ENCODE peak calls at places on chromosomes 1 and 21, in six cellular contexts. F, T, O, B, K and U are unnamed samples. For H3K4me1 and H3K9me3, the result is how much of the 10 kb centered on the place peaks cover.

GRCh38 chr1:185593271-185593670 is 140.9 kb upstream of the HMCN1 start:
- DNase-seq in F (no peak), T (no peak), O (no peak), B (no peak), K (no peak), U (no peak)

GRCh38 chr21:43187715-43188114 is 18.9 kb downstream of the CRYAA start:
- DNase-seq in F (no peak), T (no peak), O (peak), B (no peak), K (no peak), U (no peak)

GRCh38 chr21:43921979-43922945 is 57.2 kb downstream of the AGPAT3 start:
- DNase-seq in F (no peak), T (no peak), O (peak), B (peak), K (no peak), U (peak)

GRCh38 chr1:161492827-161493226 is 12.4 kb upstream of the FCGR2A start:
- DNase-seq in F (no peak), T (no peak), O (no peak), B (no peak), K (no peak), U (no peak)

GRCh38 chr1:41915786-41916571 is 2.7 kb downstream of the HIVEP3 start:
- DNase-seq in F (no peak), T (no peak), O (peak), B (peak), K (no peak), U (peak)

GRCh38 chr1:89523597-89524368 is 846 bp upstream of the LRRC8B start:
- DNase-seq in F (peak), T (peak), O (no peak), B (peak), K (peak), U (peak)

GRCh38 chr1:20389551-20389950 is 96.5 kb downstream of the CAMK2N1 start:
- DNase-seq in F (no peak), T (no peak), O (no peak), B (no peak), K (no peak), U (no peak)

GRCh38 chr1:156465747-156466365 is 34.7 kb downstream of the MEF2D start:
- DNase-seq in F (peak), T (no peak), O (no peak), B (no peak), K (no peak), U (no peak)

GRCh38 chr1:189192741-189193140 is 1284.9 kb downstream of the BRINP3 start:
- DNase-seq in F (no peak), T (no peak), O (no peak), B (no peak), K (no peak), U (no peak)

GRCh38 chr1:15681346-15682290 is 2.5 kb upstream of the PLEKHM2 start:
- DNase-seq in F (no peak), T (no peak), O (no peak), B (no peak), K (peak), U (no peak)

GRCh38 chr1:15950302-15950701 is 25.6 kb downstream of the ZBTB17 start:
- DNase-seq in F (no peak), T (no peak), O (no peak), B (no peak), K (no peak), U (no peak)

GRCh38 chr1:33346921-33347649 is 26.2 kb upstream of the A3GALT2 start:
- DNase-seq in F (no peak), T (peak), O (no peak), B (peak), K (no peak), U (no peak)

GRCh38 chr1:14937288-14937949 is 216.1 kb upstream of the TMEM51 start:
- DNase-seq in F (no peak), T (no peak), O (no peak), B (no peak), K (no peak), U (no peak)

GRCh38 chr21:44767834-44768831 is 33.5 kb downstream of the UBE2G2 start:
- DNase-seq in F (no peak), T (no peak), O (no peak), B (no peak), K (no peak), U (no peak)

GRCh38 chr1:175887981-175888428 is 144.6 kb upstream of the TNR start:
- DNase-seq in F (peak), T (peak), O (no peak), B (peak), K (peak), U (peak)

GRCh38 chr1:6205849-6206845 is at the start of gene RNF207:
- DNase-seq in F (peak), T (peak), O (no peak), B (peak), K (peak), U (peak)

GRCh38 chr1:242877743-242878142 is 353.2 kb upstream of the PLD5 start:
- DNase-seq in F (no peak), T (no peak), O (no peak), B (no peak), K (no peak), U (no peak)

GRCh38 chr1:29211086-29212030 is 19.4 kb downstream of the MECR start:
- DNase-seq in F (no peak), T (no peak), O (no peak), B (peak), K (no peak), U (no peak)

GRCh38 chr1:115829023-115829674 is 11.8 kb downstream of the NHLH2 start:
- DNase-seq in F (no peak), T (no peak), O (no peak), B (peak), K (peak), U (no peak)

GRCh38 chr1:6509603-6510291 is 18.3 kb upstream of the PLEKHG5 start:
- DNase-seq in F (no peak), T (no peak), O (no peak), B (no peak), K (no peak), U (no peak)

GRCh38 chr1:158945061-158945460 is 13.7 kb downstream of the PYHIN1 start:
- DNase-seq in F (no peak), T (no peak), O (no peak), B (no peak), K (no peak), U (no peak)

GRCh38 chr1:67404212-67404620 is 26.0 kb downstream of the SERBP1 start:
- DNase-seq in F (no peak), T (no peak), O (no peak), B (no peak), K (peak), U (no peak)

GRCh38 chr1:241499910-241500309 is 19.6 kb downstream of the FH start:
- DNase-seq in F (peak), T (peak), O (no peak), B (peak), K (no peak), U (no peak)

GRCh38 chr1:107820797-107821196 is 144.2 kb downstream of the VAV3 start:
- DNase-seq in F (no peak), T (no peak), O (no peak), B (no peak), K (no peak), U (no peak)

GRCh38 chr1:111488669-111489068 is 14.8 kb downstream of the ADORA3 start:
- DNase-seq in F (no peak), T (no peak), O (no peak), B (no peak), K (no peak), U (no peak)

GRCh38 chr1:3465091-3465934 is 10.8 kb downstream of the ARHGEF16 start:
- DNase-seq in F (no peak), T (no peak), O (no peak), B (no peak), K (no peak), U (no peak)

GRCh38 chr1:154463512-154463990 is 38.5 kb upstream of the TDRD10 start:
- DNase-seq in F (no peak), T (no peak), O (peak), B (no peak), K (no peak), U (peak)

GRCh38 chr21:36761685-36762084 is 62.8 kb downstream of the SIM2 start:
- DNase-seq in F (no peak), T (no peak), O (no peak), B (no peak), K (no peak), U (no peak)

GRCh38 chr1:2314297-2314802 is 77.0 kb downstream of the MORN1 start:
- DNase-seq in F (peak), T (peak), O (no peak), B (peak), K (peak), U (no peak)

DNA sequence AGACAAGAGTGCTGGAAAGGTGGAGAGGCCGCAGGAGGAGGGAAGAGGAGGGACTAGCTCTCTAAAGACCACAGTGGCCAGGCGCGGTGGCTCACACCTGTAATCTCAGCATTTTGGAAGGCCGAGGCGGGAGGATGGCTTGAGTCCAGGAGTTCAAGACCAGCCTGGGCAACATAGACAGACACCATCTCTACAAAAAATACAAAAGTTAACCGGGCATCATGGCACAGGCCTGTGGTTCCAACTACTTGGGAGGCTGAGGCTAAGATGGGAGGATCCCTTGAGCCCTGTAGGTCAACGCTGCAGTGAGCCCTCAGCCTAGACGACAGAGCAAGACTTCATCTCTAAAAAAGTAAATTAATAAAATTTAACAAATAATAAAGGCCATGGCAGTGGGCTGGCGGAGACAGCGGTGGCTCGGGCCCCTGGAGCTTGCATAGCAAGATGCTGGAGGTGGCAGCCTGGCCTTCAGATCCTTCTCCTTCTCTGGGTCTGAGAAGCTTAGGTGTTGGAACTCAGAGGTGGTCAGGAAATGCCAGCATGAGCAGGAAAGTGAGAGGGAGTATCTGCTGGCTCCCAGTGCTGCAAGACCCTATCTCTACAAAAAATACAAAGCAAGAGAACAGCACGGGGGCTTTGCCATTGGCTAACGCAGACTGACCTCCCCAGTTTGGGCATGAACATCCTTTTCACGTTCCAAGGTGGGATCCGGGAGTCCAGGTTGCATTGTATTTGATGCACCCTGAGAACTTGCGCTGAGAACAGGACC is 10.7 kb downstream of the WNT3A start:
- DNase-seq in F (no peak), T (no peak), O (no peak), B (no peak), K (no peak), U (no peak)
- H3K27ac ChIP-seq in F (no peak), T (no peak), O (no peak), B (no peak), K (no peak), U (no peak)

DNA sequence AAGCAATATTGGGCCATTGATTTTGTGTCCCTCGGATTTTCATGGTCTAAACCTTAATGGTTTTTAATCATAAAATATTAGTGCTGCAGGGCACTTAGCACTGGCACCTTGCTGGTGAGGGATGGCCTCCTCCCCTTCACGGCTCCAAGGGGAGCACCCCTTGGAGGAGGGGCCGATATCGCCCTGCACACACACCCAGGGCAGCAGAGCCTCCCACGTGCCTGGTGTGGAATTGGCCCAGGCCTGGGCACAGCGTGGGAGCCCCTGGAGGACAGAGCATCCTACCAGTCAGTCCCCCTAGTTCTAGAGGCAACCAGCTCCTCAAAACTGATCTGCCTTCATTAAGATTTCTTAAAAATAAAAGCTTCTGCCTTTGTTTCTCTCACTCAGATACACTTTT is 90.7 kb upstream of the CSF3R start:
- DNase-seq in F (no peak), T (no peak), O (no peak), B (no peak), K (no peak), U (no peak)
- H3K4me1 ChIP-seq in F (under half), T (under half), O (under half), B (under half), K (under half), U (under half)

GRCh38 chr21:29056538-29057050 is 16.9 kb downstream of the CCT8 start:
- DNase-seq in F (no peak), T (no peak), O (no peak), B (no peak), K (no peak), U (no peak)

GRCh38 chr21:29053656-29054055 is 19.8 kb downstream of the CCT8 start:
- DNase-seq in F (no peak), T (no peak), O (no peak), B (no peak), K (no peak), U (no peak)

GRCh38 chr21:29053011-29053553 is 20.4 kb downstream of the CCT8 start:
- DNase-seq in F (no peak), T (no peak), O (no peak), B (no peak), K (no peak), U (no peak)

GRCh38 chr21:29056005-29056404 is 17.4 kb downstream of the CCT8 start:
- DNase-seq in F (no peak), T (no peak), O (no peak), B (no peak), K (no peak), U (no peak)

DNA sequence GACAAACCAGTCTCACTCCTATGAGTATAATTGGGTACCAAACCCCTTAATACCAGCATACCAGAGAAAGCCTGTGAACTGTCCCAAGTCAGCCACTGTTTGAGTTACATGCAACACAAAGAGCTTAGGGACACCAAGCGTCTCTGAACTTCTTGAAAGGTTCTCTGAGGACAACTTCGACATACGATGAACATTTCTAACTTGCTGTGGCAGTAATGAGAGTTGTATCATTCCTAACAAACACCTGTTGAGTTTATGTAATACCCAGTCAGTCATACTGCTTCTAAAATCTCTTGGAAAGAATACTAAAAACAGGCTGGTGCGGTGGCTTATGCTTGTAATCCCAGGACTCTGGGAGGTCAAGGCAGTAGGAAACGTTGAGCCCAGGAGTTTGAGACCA is 18.4 kb downstream of the CCT8 start:
- DNase-seq in F (no peak), T (no peak), O (no peak), B (no peak), K (no peak), U (no peak)
- H3K9me3 ChIP-seq in F (under half), T (under half), O (under half), B (under half), K (under half), U (under half)

GRCh38 chr1:235652364-235652763 is 2.8 kb upstream of the GNG4 start:
- DNase-seq in F (no peak), T (no peak), O (no peak), B (no peak), K (no peak), U (no peak)
- H3K27ac ChIP-seq in F (no peak), T (no peak), O (no peak), B (no peak), K (no peak), U (no peak)

DNA sequence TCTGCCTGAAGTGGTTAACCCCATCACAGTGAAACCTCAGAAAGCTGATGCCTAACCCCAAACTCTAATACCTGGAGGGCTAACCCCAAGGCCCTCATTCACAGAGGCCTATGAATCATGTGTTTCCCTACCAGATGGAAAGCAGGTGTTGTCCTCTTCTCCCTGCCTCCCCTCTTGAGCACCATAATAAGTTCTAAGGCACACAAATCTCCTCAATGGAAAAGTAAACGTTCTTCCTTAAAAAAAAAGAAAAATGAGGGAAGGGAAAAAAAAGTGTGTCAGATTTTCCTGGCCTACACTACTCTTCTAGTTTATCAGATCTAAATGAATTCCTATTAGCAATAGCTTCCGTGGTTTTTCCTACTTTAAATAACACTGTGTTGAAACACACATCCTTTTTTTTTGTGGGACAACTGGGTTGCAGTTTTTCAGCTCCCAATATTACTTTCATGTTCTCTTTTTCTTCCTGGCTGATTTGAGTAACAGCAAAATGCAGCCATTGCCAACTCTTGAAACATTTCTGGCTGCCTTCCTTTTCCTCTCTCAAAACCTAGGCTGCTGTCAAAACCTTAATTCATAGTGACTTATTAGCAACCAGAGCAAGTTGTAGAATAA is 43.2 kb downstream of the SLC44A3 start:
- DNase-seq in F (no peak), T (no peak), O (no peak), B (peak), K (no peak), U (no peak)
- H3K4me1 ChIP-seq in F (under half), T (under half), O (under half), B (under half), K (under half), U (under half)

DNA sequence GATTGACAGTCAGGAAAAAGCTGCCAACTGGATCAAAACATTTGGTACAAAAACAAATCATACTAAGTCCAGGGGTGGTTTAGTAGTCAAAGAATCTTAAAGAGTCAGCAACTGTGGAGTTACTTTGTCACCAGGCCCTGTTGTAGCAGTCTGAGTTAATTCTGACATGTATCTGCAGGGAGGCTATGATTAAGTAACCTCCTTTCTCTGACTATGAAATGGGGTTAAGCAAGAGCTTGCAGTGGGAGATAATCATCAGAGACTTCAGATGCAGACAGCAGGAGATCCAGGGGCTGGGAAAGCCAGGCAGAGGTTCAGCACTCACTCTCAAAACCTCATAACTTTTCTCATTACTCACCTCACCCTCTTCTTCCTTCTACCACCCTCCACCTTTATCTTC is 99.2 kb upstream of the BTG3 start:
- DNase-seq in F (no peak), T (no peak), O (no peak), B (no peak), K (peak), U (no peak)
- H3K9me3 ChIP-seq in F (under half), T (under half), O (under half), B (under half), K (under half), U (under half)

GRCh38 chr1:61081135-61081636 is 1.2 kb upstream of the NFIA start:
- DNase-seq in F (no peak), T (no peak), O (no peak), B (no peak), K (no peak), U (no peak)
- H3K27ac ChIP-seq in F (peak), T (peak), O (no peak), B (no peak), K (no peak), U (no peak)

DNA sequence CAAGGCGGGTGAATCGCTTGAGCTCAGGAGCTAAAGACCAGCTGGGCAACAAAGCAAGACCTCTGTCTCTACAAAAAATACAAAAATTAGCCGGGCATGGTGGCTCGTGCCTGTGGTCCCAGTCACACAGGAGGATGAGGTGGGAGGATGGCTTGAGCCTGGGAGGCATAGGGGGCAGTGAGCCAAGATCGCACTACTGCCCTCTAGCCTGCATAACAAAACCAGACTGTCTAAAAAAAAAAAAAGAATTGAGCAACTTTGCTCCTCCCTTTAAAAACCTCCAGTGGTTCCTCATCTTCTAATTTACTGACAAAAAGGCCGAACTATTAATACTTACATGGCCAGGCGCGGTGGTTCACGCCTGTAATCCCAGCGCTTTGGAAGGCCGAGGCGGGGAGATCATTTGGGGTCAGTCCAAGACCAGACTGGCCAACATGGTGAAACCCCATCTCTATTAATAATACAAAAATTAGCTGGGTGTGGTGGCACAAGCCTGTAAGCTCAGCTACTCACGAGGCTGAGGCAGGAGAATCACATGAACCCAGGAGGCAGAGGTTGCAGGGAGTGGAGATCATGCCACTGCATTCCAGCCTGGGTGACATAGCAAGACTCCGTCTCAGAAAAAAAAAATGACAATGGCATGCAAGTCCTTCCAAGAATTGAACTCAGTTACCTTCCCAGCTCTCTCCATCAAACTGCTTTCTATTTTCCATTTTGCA is 4.4 kb downstream of the ACBD3 start:
- DNase-seq in F (peak), T (peak), O (no peak), B (peak), K (peak), U (no peak)
- H3K4me1 ChIP-seq in F (under half), T (under half), O (under half), B (under half), K (under half), U (half or more)